ENCODE peak calls at places on chromosomes 13 and 19, in five cellular contexts. D is heart left ventricle, G is testis, L is fibroblast of the aortic adventitia, E is tibial artery. H is an unnamed sample.

GRCh38 chr19:41332468-41332867 is 21.3 kb downstream of the TGFB1 start:
- DNase-seq in D (no peak), G (no peak), L (no peak), E (no peak), H (no peak)

GRCh38 chr13:60155978-60156377 is 7.8 kb downstream of the DIAPH3 start:
- DNase-seq in D (no peak), G (no peak), L (peak; percentile 54), E (no peak), H (peak; percentile 37)

GRCh38 chr13:49503951-49504350 is 8.2 kb downstream of the PHF11 start:
- DNase-seq in D (no peak), G (no peak), L (no peak), E (no peak), H (peak; percentile 34)

GRCh38 chr13:111638233-111638632 is 317.8 kb downstream of the TEX29 start:
- DNase-seq in D (no peak), G (no peak), L (no peak), E (no peak), H (no peak)

GRCh38 chr13:31200636-31200970 is 828 bp downstream of the B3GLCT start:
- DNase-seq in D (peak; percentile 54), G (peak; percentile 49), L (no peak), E (peak; percentile 33), H (no peak)

GRCh38 chr19:1466018-1466460 is 13.0 kb downstream of the C19orf25 start:
- DNase-seq in D (peak; percentile 6), G (no peak), L (no peak), E (no peak), H (no peak)

GRCh38 chr19:16216744-16217670 is 19.3 kb downstream of the AP1M1 start:
- DNase-seq in D (no peak), G (no peak), L (no peak), E (peak; percentile 15), H (no peak)

GRCh38 chr19:17441241-17442135 is 7.0 kb downstream of the TMEM221 start:
- DNase-seq in D (no peak), G (peak; percentile 43), L (peak; percentile 65), E (no peak), H (peak; percentile 44)

GRCh38 chr19:10112037-10112751 is 701 bp downstream of the P2RY11 start:
- DNase-seq in D (no peak), G (no peak), L (no peak), E (no peak), H (peak; percentile 33)

GRCh38 chr13:39281539-39282150 is 243.4 kb downstream of the NHLRC3 start:
- DNase-seq in D (no peak), G (no peak), L (peak; percentile 44), E (no peak), H (no peak)

GRCh38 chr13:39283062-39283461 is 244.8 kb downstream of the NHLRC3 start:
- DNase-seq in D (no peak), G (no peak), L (no peak), E (no peak), H (no peak)

GRCh38 chr13:39279077-39279476 is 240.8 kb downstream of the NHLRC3 start:
- DNase-seq in D (no peak), G (no peak), L (no peak), E (no peak), H (no peak)

GRCh38 chr13:39282400-39282972 is 244.2 kb downstream of the NHLRC3 start:
- DNase-seq in D (no peak), G (no peak), L (no peak), E (no peak), H (no peak)

DNA sequence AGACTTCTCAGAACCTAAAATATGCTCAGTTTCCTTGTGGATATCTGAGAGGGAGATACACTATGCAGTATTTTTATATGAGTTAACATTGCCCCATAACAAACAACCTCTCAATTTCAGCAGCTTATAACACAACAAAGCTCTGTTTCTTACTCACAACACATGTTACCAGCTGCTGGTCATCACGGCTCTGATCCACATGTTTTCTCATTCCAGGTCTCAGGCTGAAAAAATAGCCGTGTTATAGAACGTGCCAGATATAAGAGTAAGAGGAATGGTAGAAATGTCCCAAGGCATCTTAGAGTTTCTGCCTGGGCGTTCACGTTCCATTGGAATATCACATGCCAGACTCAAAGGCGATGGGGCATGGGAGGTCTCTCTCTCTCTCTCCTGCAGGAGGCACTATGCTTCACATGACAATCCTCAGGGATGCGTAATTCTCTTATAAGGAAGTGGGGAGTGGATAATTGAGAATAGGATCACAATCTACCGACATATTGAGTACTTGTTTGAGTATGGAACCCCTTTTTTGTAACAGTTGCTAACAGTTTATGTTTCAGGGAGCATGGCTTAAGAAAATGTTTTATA is 246.6 kb downstream of the NHLRC3 start:
- DNase-seq in D (no peak), G (no peak), L (no peak), E (no peak), H (peak; percentile 18)
- TF ChIP-seq CTCF in D (no peak), G (no peak), L (peak; percentile 11), E (no peak), H (peak; percentile 43)

GRCh38 chr13:97224544-97225324 is 2.6 kb downstream of the MBNL2 start:
- DNase-seq in D (no peak), G (no peak), L (peak; percentile 57), E (no peak), H (peak; percentile 73)
- H3K4me3 ChIP-seq in D (peak overlapping the region; percentile 64), G (peak overlapping the region; percentile 65), L (peak overlapping the region; percentile 91), E (peak overlapping the region; percentile 72), H (peak overlapping the region; percentile 70)

DNA sequence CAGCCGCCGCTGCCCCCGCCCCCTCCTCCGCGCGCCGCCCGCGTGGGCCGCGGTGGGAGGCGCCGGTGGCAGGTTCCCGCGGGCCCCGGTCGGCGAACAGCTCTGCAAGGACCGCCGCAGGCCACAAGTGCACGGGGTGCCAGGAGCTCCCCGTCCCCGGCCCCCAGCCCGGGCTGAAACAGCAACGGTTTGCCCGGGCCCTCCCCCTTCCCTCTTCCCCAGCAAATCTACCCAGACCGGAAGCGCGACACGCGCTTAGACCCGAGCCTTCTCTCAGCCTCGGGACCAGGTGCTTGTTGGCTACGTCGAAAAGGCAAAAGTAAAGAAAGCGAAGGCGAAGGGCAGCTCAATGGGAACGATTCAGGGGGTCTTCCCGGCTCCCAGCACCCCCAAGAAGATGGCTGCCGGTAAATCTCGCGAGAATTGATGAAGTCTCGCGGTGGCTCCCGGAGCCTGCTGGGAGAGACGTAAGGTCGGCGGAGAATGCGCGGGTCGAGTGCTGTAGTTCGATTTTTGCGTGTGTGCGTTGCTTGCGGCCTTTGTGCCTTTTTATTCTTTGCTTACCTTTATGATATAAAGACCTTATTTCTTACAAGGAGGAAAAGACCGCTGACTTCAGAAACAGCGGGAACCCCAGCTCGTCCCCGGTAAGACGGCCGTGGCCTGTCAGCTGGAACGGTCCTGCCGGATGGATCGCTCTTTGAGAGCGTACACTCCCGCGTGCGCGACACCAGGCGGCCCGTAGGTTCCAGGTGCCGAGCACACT is at the start of gene RBM26:
- DNase-seq in D (peak; percentile 94), G (peak; percentile 95), L (peak; percentile 97), E (peak; percentile 94), H (peak; percentile 96)
- TF ChIP-seq CTCF in D (no peak), G (no peak), L (peak; percentile 22), E (peak; percentile 15), H (peak; percentile 38)

GRCh38 chr19:12665281-12665573 is 1.3 kb downstream of the MAN2B1 start:
- DNase-seq in D (peak; percentile 52), G (no peak), L (no peak), E (peak; percentile 75), H (no peak)
- H3K4me3 ChIP-seq in D (no peak overlapping the region), G (no peak overlapping the region), L (no peak overlapping the region), E (peak overlapping the region; percentile 60), H (no peak overlapping the region)

DNA sequence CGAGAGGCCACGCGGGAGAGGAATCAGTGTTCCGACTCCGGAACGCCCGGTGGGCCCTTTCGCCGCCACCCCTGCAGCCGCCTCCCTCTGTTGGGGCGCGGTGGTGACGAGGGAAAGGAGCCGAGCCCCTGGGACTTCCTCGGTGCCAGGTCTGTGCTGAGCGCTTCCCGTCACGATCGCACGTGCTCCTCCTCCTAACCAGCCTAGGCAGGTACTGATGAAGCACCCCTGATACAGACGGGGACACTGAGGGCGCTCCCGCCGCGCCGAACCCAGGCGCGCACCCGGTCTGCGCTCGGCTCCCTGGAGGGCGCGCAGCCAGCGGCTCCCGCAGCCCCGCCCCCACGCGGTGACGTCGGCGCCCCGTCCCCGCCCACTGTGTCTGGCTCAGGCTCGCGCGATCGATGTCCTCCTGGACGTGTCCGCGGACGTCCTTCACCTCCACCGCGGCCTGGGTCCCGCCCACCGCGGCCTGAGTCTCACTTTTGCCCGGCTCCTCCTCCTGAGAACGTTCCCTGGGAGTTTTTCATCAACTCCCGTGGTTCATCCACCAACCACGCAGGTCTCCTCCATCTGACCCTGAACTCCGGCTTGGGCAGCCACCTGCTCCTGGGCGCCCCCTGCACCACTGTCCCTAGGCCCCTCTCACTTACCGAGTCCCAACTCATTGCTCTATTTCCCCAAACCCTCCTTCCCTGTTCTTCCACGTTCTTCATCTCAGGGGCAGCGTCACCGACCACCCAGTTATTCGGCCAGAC is 2.6 kb upstream of the KLK15 start:
- DNase-seq in D (peak; percentile 48), G (peak; percentile 85), L (peak; percentile 31), E (no peak), H (peak; percentile 54)
- TF ChIP-seq CTCF in D (no peak), G (no peak), L (no peak), E (no peak), H (no peak)

GRCh38 chr13:30115257-30115600 is 192.1 kb downstream of the KATNAL1 start:
- DNase-seq in D (no peak), G (no peak), L (no peak), E (no peak), H (no peak)

GRCh38 chr13:30114586-30115256 is 192.6 kb downstream of the KATNAL1 start:
- DNase-seq in D (peak; percentile 85), G (peak; percentile 95), L (peak; percentile 77), E (peak; percentile 88), H (peak; percentile 77)

GRCh38 chr13:30113531-30113930 is 193.8 kb downstream of the KATNAL1 start:
- DNase-seq in D (no peak), G (peak; percentile 38), L (peak; percentile 39), E (peak; percentile 54), H (no peak)

GRCh38 chr13:30112602-30113435 is 194.5 kb downstream of the KATNAL1 start:
- DNase-seq in D (peak; percentile 70), G (peak; percentile 83), L (peak; percentile 96), E (peak; percentile 87), H (peak; percentile 95)

GRCh38 chr13:30113983-30114491 is 193.3 kb downstream of the KATNAL1 start:
- DNase-seq in D (no peak), G (peak; percentile 38), L (peak; percentile 19), E (no peak), H (no peak)
- H3K4me3 ChIP-seq in D (peak overlapping the region; percentile 54), G (peak overlapping the region; percentile 62), L (no peak overlapping the region), E (peak overlapping the region; percentile 78), H (no peak overlapping the region)

DNA sequence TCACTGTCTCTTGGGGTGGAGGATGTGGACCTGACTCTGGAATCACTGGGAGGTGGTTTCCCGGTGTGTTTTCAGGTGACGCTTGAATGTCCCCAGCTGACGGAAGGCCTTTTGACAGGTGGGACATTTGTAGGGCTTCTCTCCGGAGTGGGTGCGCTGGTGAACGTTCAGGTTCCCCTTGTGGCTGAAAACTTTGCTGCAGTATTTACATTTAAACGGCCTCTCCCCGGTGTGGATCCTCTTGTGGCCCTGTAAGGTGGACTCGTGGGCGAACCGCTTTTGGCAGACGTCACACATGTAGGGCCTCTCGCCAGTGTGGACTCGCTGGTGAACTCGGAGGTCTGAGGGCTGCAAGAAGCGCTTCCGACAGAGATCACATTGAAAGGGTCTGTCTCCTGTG is 7.8 kb downstream of the ZSCAN5B start:
- DNase-seq in D (no peak), G (no peak), L (no peak), E (no peak), H (no peak)
- TF ChIP-seq CTCF in D (no peak), G (no peak), L (no peak), E (no peak), H (no peak)